ENCODE peak calls at places on chromosome 11, in nine cellular contexts. One of them, this sample, is unnamed.

GRCh38 chr11:28938091-28938490 is 829.9 kb downstream of the METTL15 start:
- DNase-seq in Peyer's patch: no peak
- DNase-seq in HL-60: no peak
- DNase-seq in IMR-90: peak
- DNase-seq in mammary epithelial cell: no peak
- DNase-seq in CD8-positive, alpha-beta T cell: no peak
- DNase-seq in RWPE1: no peak
- DNase-seq in colonic mucosa: no peak
- DNase-seq in WTC11: no peak
- DNase-seq in this sample: no peak

GRCh38 chr11:19727246-19727645 is 14.6 kb downstream of the NAV2 start:
- DNase-seq in Peyer's patch: no peak
- DNase-seq in HL-60: no peak
- DNase-seq in IMR-90: peak
- DNase-seq in mammary epithelial cell: no peak
- DNase-seq in CD8-positive, alpha-beta T cell: no peak
- DNase-seq in RWPE1: no peak
- DNase-seq in colonic mucosa: no peak
- DNase-seq in WTC11: no peak
- DNase-seq in this sample: no peak

GRCh38 chr11:107756553-107756952 is 44.7 kb upstream of the SLN start:
- DNase-seq in Peyer's patch: no peak
- DNase-seq in HL-60: no peak
- DNase-seq in IMR-90: no peak
- DNase-seq in mammary epithelial cell: no peak
- DNase-seq in CD8-positive, alpha-beta T cell: no peak
- DNase-seq in RWPE1: no peak
- DNase-seq in colonic mucosa: no peak
- DNase-seq in WTC11: no peak
- DNase-seq in this sample: no peak

GRCh38 chr11:87035976-87036583 is 1.7 kb upstream of the TMEM135 start:
- DNase-seq in Peyer's patch: no peak
- DNase-seq in HL-60: no peak
- DNase-seq in IMR-90: no peak
- DNase-seq in mammary epithelial cell: no peak
- DNase-seq in CD8-positive, alpha-beta T cell: no peak
- DNase-seq in RWPE1: no peak
- DNase-seq in colonic mucosa: no peak
- DNase-seq in WTC11: no peak
- DNase-seq in this sample: no peak

GRCh38 chr11:107785401-107785800 is 73.2 kb downstream of the SLC35F2 start:
- DNase-seq in Peyer's patch: no peak
- DNase-seq in HL-60: no peak
- DNase-seq in IMR-90: peak
- DNase-seq in mammary epithelial cell: no peak
- DNase-seq in CD8-positive, alpha-beta T cell: no peak
- DNase-seq in RWPE1: no peak
- DNase-seq in colonic mucosa: no peak
- DNase-seq in WTC11: no peak
- DNase-seq in this sample: no peak

GRCh38 chr11:70440206-70440605 is 41.9 kb downstream of the CTTN start:
- DNase-seq in Peyer's patch: no peak
- DNase-seq in HL-60: no peak
- DNase-seq in IMR-90: no peak
- DNase-seq in mammary epithelial cell: no peak
- DNase-seq in CD8-positive, alpha-beta T cell: no peak
- DNase-seq in RWPE1: no peak
- DNase-seq in colonic mucosa: no peak
- DNase-seq in WTC11: no peak
- DNase-seq in this sample: no peak

GRCh38 chr11:73752903-73753302 is 8.0 kb downstream of the RAB6A start:
- DNase-seq in Peyer's patch: no peak
- DNase-seq in HL-60: no peak
- DNase-seq in IMR-90: no peak
- DNase-seq in mammary epithelial cell: no peak
- DNase-seq in CD8-positive, alpha-beta T cell: no peak
- DNase-seq in RWPE1: no peak
- DNase-seq in colonic mucosa: no peak
- DNase-seq in WTC11: no peak
- DNase-seq in this sample: no peak

GRCh38 chr11:134560566-134561347 is 148.7 kb upstream of the B3GAT1 start:
- DNase-seq in Peyer's patch: no peak
- DNase-seq in HL-60: no peak
- DNase-seq in IMR-90: no peak
- DNase-seq in mammary epithelial cell: no peak
- DNase-seq in CD8-positive, alpha-beta T cell: no peak
- DNase-seq in RWPE1: no peak
- DNase-seq in colonic mucosa: no peak
- DNase-seq in WTC11: no peak
- DNase-seq in this sample: peak

GRCh38 chr11:85595285-85595884 is 31.8 kb downstream of the DLG2 start:
- DNase-seq in Peyer's patch: no peak
- DNase-seq in HL-60: no peak
- DNase-seq in IMR-90: peak
- DNase-seq in mammary epithelial cell: peak
- DNase-seq in CD8-positive, alpha-beta T cell: no peak
- DNase-seq in RWPE1: peak
- DNase-seq in colonic mucosa: no peak
- DNase-seq in WTC11: no peak
- DNase-seq in this sample: no peak

GRCh38 chr11:68467446-68467845 is 6.9 kb downstream of the PPP6R3 start:
- DNase-seq in Peyer's patch: no peak
- DNase-seq in HL-60: no peak
- DNase-seq in IMR-90: no peak
- DNase-seq in mammary epithelial cell: no peak
- DNase-seq in CD8-positive, alpha-beta T cell: no peak
- DNase-seq in RWPE1: no peak
- DNase-seq in colonic mucosa: no peak
- DNase-seq in WTC11: no peak
- DNase-seq in this sample: no peak

GRCh38 chr11:92387882-92388281 is 163.3 kb downstream of the FAT3 start:
- DNase-seq in Peyer's patch: no peak
- DNase-seq in HL-60: no peak
- DNase-seq in IMR-90: no peak
- DNase-seq in mammary epithelial cell: no peak
- DNase-seq in CD8-positive, alpha-beta T cell: no peak
- DNase-seq in RWPE1: no peak
- DNase-seq in colonic mucosa: no peak
- DNase-seq in WTC11: no peak
- DNase-seq in this sample: no peak

GRCh38 chr11:72924568-72925190 is 110.5 kb downstream of the ATG16L2 start:
- DNase-seq in Peyer's patch: no peak
- DNase-seq in HL-60: peak
- DNase-seq in IMR-90: peak
- DNase-seq in mammary epithelial cell: peak
- DNase-seq in CD8-positive, alpha-beta T cell: no peak
- DNase-seq in RWPE1: peak
- DNase-seq in colonic mucosa: no peak
- DNase-seq in WTC11: no peak
- DNase-seq in this sample: no peak

GRCh38 chr11:41316726-41317125 is 142.7 kb downstream of the LRRC4C start:
- DNase-seq in Peyer's patch: no peak
- DNase-seq in HL-60: no peak
- DNase-seq in IMR-90: no peak
- DNase-seq in mammary epithelial cell: no peak
- DNase-seq in CD8-positive, alpha-beta T cell: no peak
- DNase-seq in RWPE1: no peak
- DNase-seq in colonic mucosa: no peak
- DNase-seq in WTC11: no peak
- DNase-seq in this sample: no peak

GRCh38 chr11:1838077-1838425 is 730 bp upstream of the TNNI2 start:
- DNase-seq in Peyer's patch: peak
- DNase-seq in HL-60: no peak
- DNase-seq in IMR-90: no peak
- DNase-seq in mammary epithelial cell: no peak
- DNase-seq in CD8-positive, alpha-beta T cell: no peak
- DNase-seq in RWPE1: no peak
- DNase-seq in colonic mucosa: no peak
- DNase-seq in WTC11: no peak
- DNase-seq in this sample: no peak

GRCh38 chr11:128929468-128929867 is 13.2 kb downstream of the TP53AIP1 start:
- DNase-seq in Peyer's patch: no peak
- DNase-seq in HL-60: no peak
- DNase-seq in IMR-90: peak
- DNase-seq in mammary epithelial cell: no peak
- DNase-seq in CD8-positive, alpha-beta T cell: no peak
- DNase-seq in RWPE1: no peak
- DNase-seq in colonic mucosa: no peak
- DNase-seq in WTC11: no peak
- DNase-seq in this sample: no peak

GRCh38 chr11:36027731-36028130 is 83.9 kb downstream of the LDLRAD3 start:
- DNase-seq in Peyer's patch: no peak
- DNase-seq in HL-60: no peak
- DNase-seq in IMR-90: no peak
- DNase-seq in mammary epithelial cell: no peak
- DNase-seq in CD8-positive, alpha-beta T cell: no peak
- DNase-seq in RWPE1: no peak
- DNase-seq in colonic mucosa: no peak
- DNase-seq in WTC11: no peak
- DNase-seq in this sample: no peak

GRCh38 chr11:12565406-12565805 is 108.8 kb upstream of the TEAD1 start:
- DNase-seq in Peyer's patch: no peak
- DNase-seq in HL-60: no peak
- DNase-seq in IMR-90: no peak
- DNase-seq in mammary epithelial cell: no peak
- DNase-seq in CD8-positive, alpha-beta T cell: no peak
- DNase-seq in RWPE1: no peak
- DNase-seq in colonic mucosa: no peak
- DNase-seq in WTC11: no peak
- DNase-seq in this sample: no peak

GRCh38 chr11:74672956-74673895 is 58.0 kb downstream of the CHRDL2 start:
- DNase-seq in Peyer's patch: peak
- DNase-seq in HL-60: peak
- DNase-seq in IMR-90: peak
- DNase-seq in mammary epithelial cell: peak
- DNase-seq in CD8-positive, alpha-beta T cell: no peak
- DNase-seq in RWPE1: peak
- DNase-seq in colonic mucosa: peak
- DNase-seq in WTC11: no peak
- DNase-seq in this sample: no peak

DNA sequence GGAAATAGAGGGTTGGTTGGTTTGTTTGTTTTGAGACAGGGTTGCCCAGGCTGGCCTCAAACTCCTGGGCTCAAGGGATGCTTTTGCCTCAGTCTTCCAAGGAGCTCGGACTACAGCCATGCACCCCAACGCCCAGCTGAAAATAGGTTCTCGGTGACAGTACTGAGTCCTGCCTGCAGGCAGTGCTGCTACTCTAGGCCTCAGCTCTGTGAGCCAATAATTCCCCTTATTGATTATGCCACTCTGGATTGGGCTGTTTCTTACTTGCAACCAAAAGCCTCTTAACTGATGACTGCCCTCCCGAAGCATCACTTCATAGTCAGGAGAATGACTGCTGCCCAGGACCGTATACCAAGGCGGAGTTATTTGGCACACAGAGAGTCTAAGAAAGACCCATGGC is 1.2 kb upstream of the C11orf16 start:
- DNase-seq in Peyer's patch: no peak
- DNase-seq in HL-60: no peak
- DNase-seq in IMR-90: no peak
- DNase-seq in mammary epithelial cell: no peak
- DNase-seq in CD8-positive, alpha-beta T cell: no peak
- DNase-seq in RWPE1: no peak
- DNase-seq in colonic mucosa: no peak
- DNase-seq in WTC11: no peak
- DNase-seq in this sample: no peak
- TF ChIP-seq CTCF in Peyer's patch: no peak
- TF ChIP-seq CTCF in HL-60: no peak
- TF ChIP-seq CTCF in IMR-90: peak
- TF ChIP-seq CTCF in mammary epithelial cell: no peak
- TF ChIP-seq CTCF in CD8-positive, alpha-beta T cell: no peak
- TF ChIP-seq CTCF in RWPE1: no peak
- TF ChIP-seq CTCF in colonic mucosa: no peak
- TF ChIP-seq CTCF in WTC11: no peak
- TF ChIP-seq CTCF in this sample: peak

GRCh38 chr11:117520201-117520600 is 192.5 kb downstream of the CEP164 start:
- DNase-seq in Peyer's patch: no peak
- DNase-seq in HL-60: no peak
- DNase-seq in IMR-90: no peak
- DNase-seq in mammary epithelial cell: no peak
- DNase-seq in CD8-positive, alpha-beta T cell: no peak
- DNase-seq in RWPE1: no peak
- DNase-seq in colonic mucosa: no peak
- DNase-seq in WTC11: no peak
- DNase-seq in this sample: no peak
- TF ChIP-seq CTCF in Peyer's patch: no peak
- TF ChIP-seq CTCF in HL-60: no peak
- TF ChIP-seq CTCF in IMR-90: no peak
- TF ChIP-seq CTCF in mammary epithelial cell: no peak
- TF ChIP-seq CTCF in CD8-positive, alpha-beta T cell: no peak
- TF ChIP-seq CTCF in RWPE1: no peak
- TF ChIP-seq CTCF in colonic mucosa: no peak
- TF ChIP-seq CTCF in WTC11: no peak
- TF ChIP-seq CTCF in this sample: no peak

GRCh38 chr11:40306938-40307548 is 1152.4 kb downstream of the LRRC4C start:
- DNase-seq in Peyer's patch: no peak
- DNase-seq in HL-60: peak
- DNase-seq in IMR-90: peak
- DNase-seq in mammary epithelial cell: peak
- DNase-seq in CD8-positive, alpha-beta T cell: no peak
- DNase-seq in RWPE1: peak
- DNase-seq in colonic mucosa: no peak
- DNase-seq in WTC11: no peak
- DNase-seq in this sample: peak
- TF ChIP-seq CTCF in Peyer's patch: no peak
- TF ChIP-seq CTCF in HL-60: peak
- TF ChIP-seq CTCF in IMR-90: peak
- TF ChIP-seq CTCF in mammary epithelial cell: peak
- TF ChIP-seq CTCF in CD8-positive, alpha-beta T cell: no peak
- TF ChIP-seq CTCF in RWPE1: peak
- TF ChIP-seq CTCF in colonic mucosa: peak
- TF ChIP-seq CTCF in WTC11: peak
- TF ChIP-seq CTCF in this sample: peak

GRCh38 chr11:106603971-106604370 is 414.3 kb downstream of the GUCY1A2 start:
- DNase-seq in Peyer's patch: no peak
- DNase-seq in HL-60: no peak
- DNase-seq in IMR-90: no peak
- DNase-seq in mammary epithelial cell: no peak
- DNase-seq in CD8-positive, alpha-beta T cell: no peak
- DNase-seq in RWPE1: no peak
- DNase-seq in colonic mucosa: no peak
- DNase-seq in WTC11: no peak
- DNase-seq in this sample: no peak

DNA sequence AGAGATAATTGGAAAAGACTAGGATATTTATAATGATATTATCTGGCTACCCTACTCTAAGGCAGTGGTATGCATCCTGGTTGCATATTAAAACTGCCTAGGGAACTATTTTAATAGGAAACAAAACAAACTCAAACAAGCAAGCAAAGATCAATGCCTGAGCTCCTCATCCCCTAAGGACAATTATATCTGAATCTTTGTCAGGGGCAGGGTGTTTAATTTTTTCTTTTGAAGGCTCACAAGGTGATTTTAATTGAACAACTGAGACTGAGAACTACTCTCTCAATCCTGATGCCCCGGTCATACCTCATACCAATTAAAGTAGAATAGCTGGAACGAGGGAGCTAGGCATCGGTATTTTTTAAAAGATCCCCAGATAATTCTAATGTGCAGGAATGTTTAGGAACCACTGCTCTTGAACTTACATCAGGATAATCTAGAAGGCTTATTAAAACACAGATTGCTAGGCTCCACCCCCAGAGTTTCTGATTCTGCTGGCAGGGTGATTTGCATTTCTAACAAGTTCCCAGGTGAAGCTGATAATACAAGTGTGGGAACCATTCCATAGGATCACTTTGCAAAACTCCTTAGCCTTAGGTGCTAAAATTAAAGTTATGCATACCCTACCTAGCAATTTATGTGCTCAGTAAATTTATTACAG is 416.5 kb downstream of the GUCY1A2 start:
- DNase-seq in Peyer's patch: no peak
- DNase-seq in HL-60: no peak
- DNase-seq in IMR-90: no peak
- DNase-seq in mammary epithelial cell: no peak
- DNase-seq in CD8-positive, alpha-beta T cell: no peak
- DNase-seq in RWPE1: no peak
- DNase-seq in colonic mucosa: no peak
- DNase-seq in WTC11: no peak
- DNase-seq in this sample: no peak
- TF ChIP-seq CTCF in Peyer's patch: no peak
- TF ChIP-seq CTCF in HL-60: no peak
- TF ChIP-seq CTCF in IMR-90: no peak
- TF ChIP-seq CTCF in mammary epithelial cell: no peak
- TF ChIP-seq CTCF in CD8-positive, alpha-beta T cell: no peak
- TF ChIP-seq CTCF in RWPE1: no peak
- TF ChIP-seq CTCF in colonic mucosa: no peak
- TF ChIP-seq CTCF in WTC11: no peak
- TF ChIP-seq CTCF in this sample: no peak

This sample was measured in nephron progenitor cell.